ENCODE peak calls at places on chromosomes 7 and 10, in six cellular contexts. K is K562, C is mammary epithelial cell, V is GM23248, L is hepatocyte, T is neuronal stem cell. F is an unnamed sample. For H3K9me3 and H3K36me3, the result is how much of the 10 kb centered on the place peaks cover.

GRCh38 chr7:129262333-129262732 is 37.5 kb downstream of the AHCYL2 start:
- DNase-seq in L (no peak), V (no peak), T (no peak), C (no peak), K (no peak), F (peak)

GRCh38 chr7:24653316-24654085 is 80.2 kb downstream of the PALS2 start:
- DNase-seq in L (no peak), V (peak), K (no peak), T (no peak), C (peak), F (peak)

GRCh38 chr7:39042706-39043105 is 65.0 kb downstream of the POU6F2 start:
- DNase-seq in C (no peak), V (no peak), T (no peak), K (no peak), L (no peak), F (no peak)

GRCh38 chr10:62020362-62020730 is 118.8 kb downstream of the ARID5B start:
- DNase-seq in L (no peak), C (no peak), T (no peak), V (no peak), K (no peak), F (no peak)

GRCh38 chr7:120819861-120820260 is 38.1 kb downstream of the TSPAN12 start:
- DNase-seq in C (no peak), L (no peak), T (no peak), K (no peak), V (no peak), F (no peak)

GRCh38 chr10:117778241-117778640 is 235.7 kb downstream of the EMX2 start:
- DNase-seq in K (no peak), V (no peak), C (no peak), L (no peak), T (no peak), F (no peak)

GRCh38 chr10:129386415-129387257 is 80.4 kb upstream of the MGMT start:
- DNase-seq in C (no peak), T (no peak), K (no peak), V (no peak), L (no peak), F (no peak)

GRCh38 chr7:47326220-47326619 is 255.7 kb downstream of the TNS3 start:
- DNase-seq in K (no peak), L (peak), V (peak), C (peak), T (no peak), F (peak)

GRCh38 chr7:30761214-30762156 is 9.6 kb downstream of the INMT start:
- DNase-seq in L (no peak), K (peak), V (no peak), T (no peak), C (no peak), F (peak)

GRCh38 chr10:129870926-129871660 is 93.0 kb downstream of the EBF3 start:
- DNase-seq in L (no peak), V (peak), C (peak), K (no peak), T (no peak), F (no peak)

GRCh38 chr7:8590791-8591190 is 157.4 kb downstream of the NXPH1 start:
- DNase-seq in L (no peak), C (no peak), T (no peak), V (no peak), K (no peak), F (no peak)

GRCh38 chr10:100535715-100536353 is at the start of gene HIF1AN:
- DNase-seq in C (peak), T (peak), L (peak), K (peak), V (peak), F (peak)

GRCh38 chr10:23610626-23611307 is 171.9 kb downstream of the OTUD1 start:
- DNase-seq in C (no peak), V (peak), K (no peak), T (no peak), L (no peak), F (no peak)

GRCh38 chr7:78018541-78019456 is 220.2 kb downstream of the PHTF2 start:
- DNase-seq in L (no peak), T (no peak), K (peak), V (peak), C (no peak), F (peak)

DNA sequence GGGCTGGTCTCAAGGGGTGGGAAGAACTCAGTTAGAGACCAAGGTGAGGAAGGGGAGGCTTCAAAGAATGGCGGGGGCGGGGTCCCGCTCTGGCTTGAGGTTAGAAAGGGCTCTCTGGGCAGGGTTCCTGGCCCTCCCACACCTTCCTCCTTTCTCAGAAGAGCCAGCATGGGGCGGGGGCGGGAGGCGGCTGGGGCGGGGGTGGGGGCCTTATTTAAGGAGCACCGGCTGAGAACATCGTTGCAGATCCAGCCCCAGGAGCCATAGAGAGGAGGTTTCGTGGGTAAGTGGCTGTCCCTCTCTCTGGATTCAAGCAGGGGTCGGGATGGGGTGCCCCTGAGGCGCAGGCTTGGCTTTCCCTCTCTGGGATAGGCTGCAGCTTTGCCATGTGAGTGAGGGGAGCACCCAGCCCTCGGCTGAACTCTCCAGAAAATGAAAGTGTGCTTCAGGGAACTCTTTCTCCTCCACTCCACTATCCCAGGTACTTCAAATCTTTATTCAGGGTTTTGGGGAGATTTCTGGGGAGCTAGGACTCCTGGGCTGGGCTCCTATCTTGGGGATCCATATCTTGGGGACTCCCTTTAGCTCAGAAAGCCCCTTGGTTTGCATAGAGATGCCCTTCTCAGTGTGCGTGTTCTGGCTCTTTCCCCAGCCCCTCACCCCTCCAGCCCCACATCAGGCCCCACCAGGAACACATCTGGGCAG is 3.3 kb upstream of the CUEDC2 start:
- DNase-seq in V (peak), L (peak), T (no peak), K (peak), C (no peak), F (no peak)
- H2AFZ ChIP-seq in V (peak), L (peak), T (peak), K (peak), C (peak), F (peak)

GRCh38 chr7:125425507-125425906 is 495.9 kb upstream of the POT1 start:
- DNase-seq in K (no peak), L (no peak), T (no peak), V (no peak), C (peak), F (no peak)
- H3K9me3 ChIP-seq in K (under half), L (under half), T (under half), V (under half), C (under half), F (under half)

GRCh38 chr7:74092964-74093339 is 9.3 kb downstream of the LIMK1 start:
- DNase-seq in C (peak), L (no peak), V (peak), T (no peak), K (no peak), F (no peak)
- H3K36me3 ChIP-seq in C (under half), L (under half), V (under half), T (under half), K (under half), F (under half)

GRCh38 chr7:18425873-18426520 is 69.6 kb upstream of the HDAC9 start:
- DNase-seq in L (no peak), V (no peak), C (no peak), K (no peak), T (no peak), F (peak)
- H2AFZ ChIP-seq in L (no peak), V (no peak), C (peak), K (no peak), T (peak), F (no peak)

GRCh38 chr7:158279539-158280466 is 307.8 kb downstream of the PTPRN2 start:
- DNase-seq in K (no peak), C (no peak), T (no peak), L (no peak), V (no peak), F (no peak)

GRCh38 chr7:158280467-158281154 is 307.0 kb downstream of the PTPRN2 start:
- DNase-seq in T (no peak), K (no peak), V (no peak), L (no peak), C (no peak), F (no peak)

GRCh38 chr7:158282461-158283001 is 305.1 kb downstream of the PTPRN2 start:
- DNase-seq in K (no peak), T (no peak), V (no peak), C (no peak), L (no peak), F (no peak)

GRCh38 chr7:158283016-158283974 is 304.3 kb downstream of the PTPRN2 start:
- DNase-seq in T (no peak), L (no peak), K (no peak), V (no peak), C (no peak), F (no peak)

DNA sequence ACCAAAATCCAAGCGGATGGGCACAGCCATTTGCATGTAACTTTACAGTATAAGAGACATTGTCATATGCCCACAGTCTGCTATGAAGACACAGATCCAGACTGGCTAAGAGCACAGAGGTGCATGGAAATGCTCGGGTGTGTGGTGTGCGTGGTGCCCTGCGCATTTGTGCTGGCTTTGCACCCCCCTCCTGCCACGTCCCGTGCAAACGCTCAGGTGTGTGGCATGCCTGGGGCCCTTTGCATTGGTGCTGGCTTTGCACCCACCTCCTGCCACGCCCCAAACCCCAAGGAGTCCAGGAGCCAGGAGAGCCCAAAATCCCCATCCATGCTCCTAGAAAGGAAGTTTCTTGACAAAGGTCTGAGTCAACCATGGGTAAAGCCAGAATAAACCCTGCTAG is 306.2 kb downstream of the PTPRN2 start:
- DNase-seq in V (no peak), C (no peak), L (no peak), K (no peak), T (no peak), F (no peak)
- H3K9me3 ChIP-seq in V (under half), C (under half), L (under half), K (under half), T (under half), F (under half)

F was measured in astrocyte.